ENCODE peak calls at places on chromosomes 1 and 21, in eight cellular contexts. One of them, this sample, is unnamed.

GRCh38 chr1:17831619-17832018 is 76.5 kb downstream of the ACTL8 start:
- DNase-seq in heart right ventricle: no peak
- DNase-seq in Daoy: peak
- DNase-seq in H54: peak
- DNase-seq in fibroblast of gingiva: peak
- DNase-seq in fibroblast of the aortic adventitia: peak
- DNase-seq in Calu3: peak
- DNase-seq in left colon: peak
- DNase-seq in this sample: peak

GRCh38 chr21:42830456-42831455 is 48.6 kb downstream of the WDR4 start:
- DNase-seq in heart right ventricle: no peak
- DNase-seq in Daoy: peak
- DNase-seq in H54: no peak
- DNase-seq in fibroblast of gingiva: no peak
- DNase-seq in fibroblast of the aortic adventitia: no peak
- DNase-seq in Calu3: peak
- DNase-seq in left colon: no peak
- DNase-seq in this sample: no peak

GRCh38 chr1:208081972-208082371 is 162.2 kb downstream of the PLXNA2 start:
- DNase-seq in heart right ventricle: no peak
- DNase-seq in Daoy: no peak
- DNase-seq in H54: no peak
- DNase-seq in fibroblast of gingiva: no peak
- DNase-seq in fibroblast of the aortic adventitia: no peak
- DNase-seq in Calu3: no peak
- DNase-seq in left colon: no peak
- DNase-seq in this sample: no peak

GRCh38 chr1:213082778-213083445 is 31.9 kb downstream of the RPS6KC1 start:
- DNase-seq in heart right ventricle: no peak
- DNase-seq in Daoy: peak
- DNase-seq in H54: no peak
- DNase-seq in fibroblast of gingiva: no peak
- DNase-seq in fibroblast of the aortic adventitia: no peak
- DNase-seq in Calu3: no peak
- DNase-seq in left colon: no peak
- DNase-seq in this sample: no peak

GRCh38 chr1:16618719-16619118 is 5.4 kb upstream of the NBPF1 start:
- DNase-seq in heart right ventricle: no peak
- DNase-seq in Daoy: no peak
- DNase-seq in H54: no peak
- DNase-seq in fibroblast of gingiva: no peak
- DNase-seq in fibroblast of the aortic adventitia: no peak
- DNase-seq in Calu3: no peak
- DNase-seq in left colon: no peak
- DNase-seq in this sample: no peak

GRCh38 chr1:108129999-108130398 is 70.1 kb downstream of the SLC25A24 start:
- DNase-seq in heart right ventricle: no peak
- DNase-seq in Daoy: no peak
- DNase-seq in H54: no peak
- DNase-seq in fibroblast of gingiva: no peak
- DNase-seq in fibroblast of the aortic adventitia: no peak
- DNase-seq in Calu3: no peak
- DNase-seq in left colon: no peak
- DNase-seq in this sample: no peak

GRCh38 chr1:153343040-153343681 is 5.5 kb downstream of the PGLYRP4 start:
- DNase-seq in heart right ventricle: no peak
- DNase-seq in Daoy: no peak
- DNase-seq in H54: no peak
- DNase-seq in fibroblast of gingiva: no peak
- DNase-seq in fibroblast of the aortic adventitia: no peak
- DNase-seq in Calu3: no peak
- DNase-seq in left colon: no peak
- DNase-seq in this sample: no peak

GRCh38 chr1:221562542-221563475 is 179.1 kb downstream of the DUSP10 start:
- DNase-seq in heart right ventricle: no peak
- DNase-seq in Daoy: no peak
- DNase-seq in H54: no peak
- DNase-seq in fibroblast of gingiva: no peak
- DNase-seq in fibroblast of the aortic adventitia: no peak
- DNase-seq in Calu3: no peak
- DNase-seq in left colon: no peak
- DNase-seq in this sample: no peak

GRCh38 chr1:69947837-69948236 is 257.5 kb downstream of the LRRC40 start:
- DNase-seq in heart right ventricle: no peak
- DNase-seq in Daoy: no peak
- DNase-seq in H54: no peak
- DNase-seq in fibroblast of gingiva: no peak
- DNase-seq in fibroblast of the aortic adventitia: no peak
- DNase-seq in Calu3: no peak
- DNase-seq in left colon: no peak
- DNase-seq in this sample: no peak

GRCh38 chr1:63547621-63548294 is 24.4 kb downstream of the EFCAB7 start:
- DNase-seq in heart right ventricle: no peak
- DNase-seq in Daoy: no peak
- DNase-seq in H54: no peak
- DNase-seq in fibroblast of gingiva: peak
- DNase-seq in fibroblast of the aortic adventitia: peak
- DNase-seq in Calu3: no peak
- DNase-seq in left colon: no peak
- DNase-seq in this sample: no peak

GRCh38 chr1:160620942-160621632 is 25.8 kb downstream of the SLAMF1 start:
- DNase-seq in heart right ventricle: no peak
- DNase-seq in Daoy: no peak
- DNase-seq in H54: no peak
- DNase-seq in fibroblast of gingiva: no peak
- DNase-seq in fibroblast of the aortic adventitia: no peak
- DNase-seq in Calu3: no peak
- DNase-seq in left colon: no peak
- DNase-seq in this sample: no peak

GRCh38 chr1:52059326-52059725 is 3.2 kb downstream of the BTF3L4 start:
- DNase-seq in heart right ventricle: no peak
- DNase-seq in Daoy: peak
- DNase-seq in H54: no peak
- DNase-seq in fibroblast of gingiva: peak
- DNase-seq in fibroblast of the aortic adventitia: peak
- DNase-seq in Calu3: no peak
- DNase-seq in left colon: no peak
- DNase-seq in this sample: peak

GRCh38 chr1:151919246-151919645 is 9.9 kb upstream of the THEM4 start:
- DNase-seq in heart right ventricle: no peak
- DNase-seq in Daoy: peak
- DNase-seq in H54: no peak
- DNase-seq in fibroblast of gingiva: no peak
- DNase-seq in fibroblast of the aortic adventitia: no peak
- DNase-seq in Calu3: no peak
- DNase-seq in left colon: no peak
- DNase-seq in this sample: no peak

GRCh38 chr1:100440075-100440809 is 87.9 kb downstream of the CDC14A start:
- DNase-seq in heart right ventricle: no peak
- DNase-seq in Daoy: no peak
- DNase-seq in H54: no peak
- DNase-seq in fibroblast of gingiva: no peak
- DNase-seq in fibroblast of the aortic adventitia: no peak
- DNase-seq in Calu3: no peak
- DNase-seq in left colon: peak
- DNase-seq in this sample: no peak

GRCh38 chr1:21818661-21819060 is 6.6 kb downstream of the LDLRAD2 start:
- DNase-seq in heart right ventricle: peak
- DNase-seq in Daoy: peak
- DNase-seq in H54: peak
- DNase-seq in fibroblast of gingiva: no peak
- DNase-seq in fibroblast of the aortic adventitia: peak
- DNase-seq in Calu3: no peak
- DNase-seq in left colon: peak
- DNase-seq in this sample: peak

GRCh38 chr1:164623805-164624204 is 64.8 kb downstream of the PBX1 start:
- DNase-seq in heart right ventricle: no peak
- DNase-seq in Daoy: no peak
- DNase-seq in H54: no peak
- DNase-seq in fibroblast of gingiva: no peak
- DNase-seq in fibroblast of the aortic adventitia: no peak
- DNase-seq in Calu3: no peak
- DNase-seq in left colon: no peak
- DNase-seq in this sample: no peak

GRCh38 chr1:16146888-16147614 is 8.8 kb downstream of the EPHA2 start:
- DNase-seq in heart right ventricle: no peak
- DNase-seq in Daoy: peak
- DNase-seq in H54: no peak
- DNase-seq in fibroblast of gingiva: peak
- DNase-seq in fibroblast of the aortic adventitia: peak
- DNase-seq in Calu3: no peak
- DNase-seq in left colon: no peak
- DNase-seq in this sample: peak

GRCh38 chr1:65006806-65007205 is 40.5 kb upstream of the JAK1 start:
- DNase-seq in heart right ventricle: no peak
- DNase-seq in Daoy: no peak
- DNase-seq in H54: no peak
- DNase-seq in fibroblast of gingiva: no peak
- DNase-seq in fibroblast of the aortic adventitia: peak
- DNase-seq in Calu3: no peak
- DNase-seq in left colon: no peak
- DNase-seq in this sample: no peak

GRCh38 chr1:116835161-116835560 is 74.6 kb upstream of the PTGFRN start:
- DNase-seq in heart right ventricle: no peak
- DNase-seq in Daoy: no peak
- DNase-seq in H54: no peak
- DNase-seq in fibroblast of gingiva: no peak
- DNase-seq in fibroblast of the aortic adventitia: no peak
- DNase-seq in Calu3: no peak
- DNase-seq in left colon: no peak
- DNase-seq in this sample: no peak

GRCh38 chr21:45994738-45995685 is 13.4 kb downstream of the COL6A1 start:
- DNase-seq in heart right ventricle: peak
- DNase-seq in Daoy: no peak
- DNase-seq in H54: no peak
- DNase-seq in fibroblast of gingiva: no peak
- DNase-seq in fibroblast of the aortic adventitia: no peak
- DNase-seq in Calu3: no peak
- DNase-seq in left colon: no peak
- DNase-seq in this sample: no peak

GRCh38 chr1:167704767-167705166 is 17.0 kb upstream of the MPZL1 start:
- DNase-seq in heart right ventricle: no peak
- DNase-seq in Daoy: no peak
- DNase-seq in H54: no peak
- DNase-seq in fibroblast of gingiva: no peak
- DNase-seq in fibroblast of the aortic adventitia: no peak
- DNase-seq in Calu3: no peak
- DNase-seq in left colon: no peak
- DNase-seq in this sample: no peak

GRCh38 chr1:2543543-2544092 is 12.6 kb upstream of the TNFRSF14 start:
- DNase-seq in heart right ventricle: no peak
- DNase-seq in Daoy: peak
- DNase-seq in H54: no peak
- DNase-seq in fibroblast of gingiva: no peak
- DNase-seq in fibroblast of the aortic adventitia: no peak
- DNase-seq in Calu3: no peak
- DNase-seq in left colon: peak
- DNase-seq in this sample: peak

GRCh38 chr1:7106442-7107108 is 321.3 kb downstream of the CAMTA1 start:
- DNase-seq in heart right ventricle: no peak
- DNase-seq in Daoy: no peak
- DNase-seq in H54: no peak
- DNase-seq in fibroblast of gingiva: no peak
- DNase-seq in fibroblast of the aortic adventitia: no peak
- DNase-seq in Calu3: no peak
- DNase-seq in left colon: no peak
- DNase-seq in this sample: no peak

GRCh38 chr1:97385536-97385935 is 535.3 kb downstream of the DPYD start:
- DNase-seq in heart right ventricle: no peak
- DNase-seq in Daoy: peak
- DNase-seq in H54: no peak
- DNase-seq in fibroblast of gingiva: no peak
- DNase-seq in fibroblast of the aortic adventitia: no peak
- DNase-seq in Calu3: no peak
- DNase-seq in left colon: no peak
- DNase-seq in this sample: no peak

GRCh38 chr1:222631611-222632208 is 13.8 kb downstream of the MIA3 start:
- DNase-seq in heart right ventricle: no peak
- DNase-seq in Daoy: no peak
- DNase-seq in H54: no peak
- DNase-seq in fibroblast of gingiva: no peak
- DNase-seq in fibroblast of the aortic adventitia: no peak
- DNase-seq in Calu3: no peak
- DNase-seq in left colon: no peak
- DNase-seq in this sample: no peak